ENCODE peak calls at places on chromosomes 4 and X, in seven cellular contexts. O is left kidney; W is mesothelial cell of epicardium; C is CD8-positive, alpha-beta T cell; S is activated naive CD4-positive, alpha-beta T cell treated with Interleukin-2 at 50 U/mL for 16 hours; K is KG1; T is naive thymus-derived CD4-positive, alpha-beta T cell. B is an unnamed sample.
A peak's percentile ranks its signal among the peaks of the same experiment; 100 is the strongest.

GRCh38 chr4:136651278-136651667 is 881.0 kb downstream of the PCDH18 start:
- DNase-seq in O (no peak), S (no peak), C (no peak), K (no peak), T (no peak), W (no peak), B (no peak)

GRCh38 chr4:106315476-106315967 is 487 bp downstream of the TBCK start:
- DNase-seq in K (no peak), C (peak; percentile 41), S (peak; percentile 54), W (no peak), O (no peak), T (no peak), B (no peak)

GRCh38 chr4:115515379-115516171 is 402.2 kb upstream of the NDST4 start:
- DNase-seq in W (no peak), T (no peak), S (no peak), K (no peak), O (no peak), C (no peak), B (no peak)

GRCh38 chr4:138910914-138911336 is 104.7 kb upstream of the NOCT start:
- DNase-seq in S (no peak), O (peak; percentile 87), K (no peak), T (no peak), C (no peak), W (peak; percentile 39), B (no peak)

GRCh38 chrX:12955882-12956703 is 18.8 kb upstream of the TMSB4X start:
- DNase-seq in S (peak; percentile 63), T (peak; percentile 43), O (peak; percentile 7), C (peak; percentile 72), W (no peak), K (peak; percentile 80), B (peak; percentile 49)

GRCh38 chr4:1325176-1325480 is 21.9 kb upstream of the UVSSA start:
- DNase-seq in W (no peak), K (no peak), T (no peak), C (no peak), O (no peak), S (no peak), B (no peak)

GRCh38 chr4:122045533-122045932 is 93.7 kb upstream of the TRPC3 start:
- DNase-seq in O (no peak), W (no peak), C (no peak), T (no peak), K (no peak), S (no peak), B (no peak)

GRCh38 chr4:153987291-153987690 is 198.4 kb upstream of the SFRP2 start:
- DNase-seq in C (no peak), K (no peak), T (no peak), W (no peak), O (no peak), S (no peak), B (no peak)

GRCh38 chr4:173254646-173255045 is 79.5 kb downstream of the HMGB2 start:
- DNase-seq in T (no peak), C (no peak), S (no peak), K (no peak), O (no peak), W (no peak), B (no peak)

GRCh38 chr4:174107749-174108354 is 175.6 kb downstream of the FBXO8 start:
- DNase-seq in O (no peak), C (no peak), S (no peak), W (no peak), K (no peak), T (no peak), B (no peak)

GRCh38 chr4:2932951-2933565 is 30.1 kb downstream of the NOP14 start:
- DNase-seq in T (no peak), K (no peak), O (no peak), W (no peak), S (peak; percentile 43), C (no peak), B (no peak)

GRCh38 chr4:128571747-128572146 is 237.8 kb upstream of the JADE1 start:
- DNase-seq in T (no peak), O (no peak), S (no peak), W (no peak), C (no peak), K (no peak), B (no peak)

GRCh38 chr4:106238819-106239420 is 77.1 kb downstream of the TBCK start:
- DNase-seq in S (no peak), C (no peak), O (peak; percentile 67), W (no peak), K (no peak), T (no peak), B (no peak)

GRCh38 chr4:168480991-168481588 is 798 bp upstream of the DDX60L start:
- DNase-seq in O (peak; percentile 38), S (peak; percentile 39), K (peak; percentile 24), W (no peak), T (peak; percentile 83), C (peak; percentile 50), B (peak; percentile 28)

GRCh38 chrX:1592863-1593201 is 1.4 kb downstream of the AKAP17A start:
- DNase-seq in T (no peak), S (no peak), W (no peak), O (no peak), K (no peak), C (no peak), B (no peak)

GRCh38 chr4:4642201-4643025 is 100.6 kb upstream of the STX18 start:
- DNase-seq in O (no peak), T (no peak), W (no peak), C (no peak), K (no peak), S (no peak), B (no peak)

GRCh38 chrX:39133971-39134370 is 332.7 kb downstream of the MID1IP1 start:
- DNase-seq in T (no peak), C (no peak), W (no peak), O (no peak), S (peak; percentile 6), K (no peak), B (no peak)

GRCh38 chrX:47749185-47749967 is 87.3 kb upstream of the ZNF81 start:
- DNase-seq in W (no peak), C (no peak), T (no peak), K (no peak), S (no peak), O (no peak), B (no peak)

GRCh38 chrX:16946361-16946964 is at the start of gene REPS2:
- DNase-seq in C (peak; percentile 70), W (peak; percentile 85), O (peak; percentile 93), S (peak; percentile 75), T (peak; percentile 75), K (peak; percentile 21), B (peak; percentile 77)

GRCh38 chr4:3371038-3371437 is 70.7 kb upstream of the HGFAC start:
- DNase-seq in S (no peak), K (no peak), T (no peak), C (no peak), W (peak; percentile 37), O (peak; percentile 64), B (no peak)

GRCh38 chrX:68490644-68491043 is 8.2 kb upstream of the YIPF6 start:
- DNase-seq in K (no peak), S (no peak), T (no peak), O (peak; percentile 46), C (no peak), W (no peak), B (no peak)

GRCh38 chrX:72358313-72358712 is 52.6 kb upstream of the CITED1 start:
- DNase-seq in S (no peak), K (no peak), W (no peak), O (no peak), C (no peak), T (no peak), B (no peak)

GRCh38 chr4:86556791-86557415 is 37.2 kb upstream of the PTPN13 start:
- DNase-seq in C (no peak), W (no peak), O (peak; percentile 36), S (no peak), K (no peak), T (no peak), B (no peak)